ENCODE peak calls at places on chromosomes 13 and 19, in eight cellular contexts. W is mesendoderm; B is transverse colon; E is upper lobe of left lung; N is MM.1S; T is CD8-positive, alpha-beta T cell; X is keratinocyte; I is tibial nerve. V is an unnamed sample.

GRCh38 chr13:79282976-79283375 is 123.1 kb downstream of the RBM26 start:
- DNase-seq in W (no peak), B (no peak), E (no peak), N (no peak), T (no peak), X (no peak), I (no peak), V (no peak)

GRCh38 chr19:3163230-3163886 is 15.2 kb upstream of the S1PR4 start:
- DNase-seq in W (peak; percentile 71), B (peak; percentile 56), E (no peak), N (peak; percentile 67), T (peak; percentile 72), X (no peak), I (peak; percentile 32), V (no peak)

GRCh38 chr19:10452726-10453620 is 32.6 kb downstream of the PDE4A start:
- DNase-seq in W (no peak), B (peak; percentile 27), E (no peak), N (no peak), T (no peak), X (no peak), I (no peak), V (no peak)

GRCh38 chr19:12126707-12127106 is 13.4 kb downstream of the ZNF20 start:
- DNase-seq in W (no peak), B (no peak), E (no peak), N (peak; percentile 31), T (no peak), X (no peak), I (no peak), V (no peak)

GRCh38 chr13:49627831-49628652 is at the start of gene ARL11:
- DNase-seq in W (peak; percentile 88), B (peak; percentile 80), E (peak; percentile 87), N (peak; percentile 30), T (peak; percentile 35), X (peak; percentile 17), I (peak; percentile 52), V (peak; percentile 50)

GRCh38 chr13:92514420-92515125 is 712.0 kb upstream of the GPC6 start:
- DNase-seq in W (no peak), B (no peak), E (no peak), N (no peak), T (no peak), X (no peak), I (no peak), V (no peak)

GRCh38 chr19:4754248-4754647 is 30.6 kb upstream of the DPP9 start:
- DNase-seq in W (peak; percentile 71), B (no peak), E (no peak), N (no peak), T (no peak), X (no peak), I (no peak), V (no peak)

GRCh38 chr13:47478985-47479384 is 522.1 kb downstream of the SUCLA2 start:
- DNase-seq in W (no peak), B (no peak), E (no peak), N (no peak), T (no peak), X (no peak), I (no peak), V (no peak)

GRCh38 chr13:65943711-65944110 is 1286.4 kb downstream of the PCDH9 start:
- DNase-seq in W (no peak), B (no peak), E (no peak), N (no peak), T (no peak), X (no peak), I (no peak), V (no peak)

GRCh38 chr13:42559057-42559456 is 14.9 kb upstream of the TNFSF11 start:
- DNase-seq in W (no peak), B (no peak), E (no peak), N (no peak), T (no peak), X (no peak), I (no peak), V (no peak)

GRCh38 chr19:57947088-57947418 is 453 bp downstream of the ZNF256 start:
- DNase-seq in W (no peak), B (no peak), E (no peak), N (no peak), T (no peak), X (no peak), I (no peak), V (no peak)

GRCh38 chr19:12647490-12648071 is 19.0 kb downstream of the MAN2B1 start:
- DNase-seq in W (peak; percentile 41), B (peak; percentile 83), E (peak; percentile 89), N (no peak), T (no peak), X (no peak), I (peak; percentile 18), V (no peak)

GRCh38 chr19:49132974-49133609 is 13.7 kb downstream of the PPFIA3 start:
- DNase-seq in W (peak; percentile 43), B (peak; percentile 58), E (peak; percentile 87), N (no peak), T (no peak), X (no peak), I (no peak), V (no peak)

GRCh38 chr19:13872695-13873389 is 4.1 kb upstream of the NANOS3 start:
- DNase-seq in W (peak; percentile 89), B (no peak), E (peak; percentile 87), N (no peak), T (no peak), X (no peak), I (no peak), V (no peak)

GRCh38 chr13:44050450-44051063 is 170.9 kb downstream of the LACC1 start:
- DNase-seq in W (no peak), B (no peak), E (no peak), N (peak; percentile 13), T (no peak), X (no peak), I (peak; percentile 15), V (no peak)

GRCh38 chr13:31725841-31726240 is 13.5 kb upstream of the RXFP2 start:
- DNase-seq in W (no peak), B (no peak), E (no peak), N (no peak), T (no peak), X (no peak), I (no peak), V (no peak)

GRCh38 chr19:3620145-3620816 is 6.3 kb downstream of the CACTIN start:
- DNase-seq in W (no peak), B (no peak), E (peak; percentile 74), N (no peak), T (no peak), X (no peak), I (no peak), V (no peak)

GRCh38 chr13:24365191-24365590 is 55.8 kb downstream of the C1QTNF9 start:
- DNase-seq in W (no peak), B (no peak), E (no peak), N (no peak), T (no peak), X (no peak), I (no peak), V (no peak)

GRCh38 chr13:41700790-41701310 is 243.5 kb downstream of the RGCC start:
- DNase-seq in W (no peak), B (no peak), E (no peak), N (no peak), T (no peak), X (no peak), I (no peak), V (no peak)

GRCh38 chr13:101785858-101786257 is 333.4 kb downstream of the ITGBL1 start:
- DNase-seq in W (peak; percentile 82), B (no peak), E (no peak), N (peak; percentile 38), T (no peak), X (no peak), I (no peak), V (no peak)

GRCh38 chr13:31209172-31209818 is 9.5 kb downstream of the B3GLCT start:
- DNase-seq in W (peak; percentile 77), B (peak; percentile 11), E (no peak), N (no peak), T (no peak), X (no peak), I (peak; percentile 12), V (no peak)

GRCh38 chr19:5099822-5100221 is 130.9 kb downstream of the KDM4B start:
- DNase-seq in W (no peak), B (no peak), E (no peak), N (no peak), T (no peak), X (no peak), I (no peak), V (no peak)

GRCh38 chr19:47228937-47229673 is 1.9 kb downstream of the BBC3 start:
- DNase-seq in W (peak; percentile 43), B (peak; percentile 29), E (no peak), N (no peak), T (peak; percentile 29), X (no peak), I (peak; percentile 34), V (no peak)

GRCh38 chr19:19860756-19861390 is 4.8 kb upstream of the ZNF253 start:
- DNase-seq in W (peak; percentile 99), B (no peak), E (peak; percentile 74), N (peak; percentile 10), T (peak; percentile 6), X (no peak), I (no peak), V (no peak)

GRCh38 chr13:113029487-113030258 is 60.7 kb downstream of the MCF2L start:
- DNase-seq in W (peak; percentile 61), B (peak; percentile 37), E (peak; percentile 91), N (peak; percentile 20), T (peak; percentile 44), X (no peak), I (no peak), V (no peak)

DNA sequence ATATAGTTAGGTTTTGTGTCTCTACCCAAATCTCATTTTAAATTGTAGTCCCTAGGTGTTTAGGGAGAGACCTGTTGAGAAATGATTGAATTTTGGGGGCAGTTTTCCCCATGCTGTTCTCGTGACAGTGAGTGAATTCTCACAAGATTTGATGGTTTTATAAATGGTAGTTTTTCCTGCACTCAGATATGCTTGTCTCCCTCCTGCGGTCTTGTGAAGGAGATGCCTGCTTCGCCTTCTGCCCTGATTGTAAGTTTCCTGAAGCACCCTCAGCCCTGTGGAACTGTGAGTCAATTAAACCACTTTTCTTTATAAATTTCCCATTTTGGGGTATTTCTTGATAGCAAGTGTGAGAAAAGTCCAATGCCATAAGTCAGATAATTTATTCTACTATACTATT is 1977.5 kb upstream of the PCDH20 start:
- DNase-seq in W (peak; percentile 9), B (no peak), E (no peak), N (no peak), T (no peak), X (no peak), I (no peak), V (no peak)
- H3K4me3 ChIP-seq in W (no peak overlapping the region), B (no peak overlapping the region), E (no peak overlapping the region), N (no peak overlapping the region), T (no peak overlapping the region), X (no peak overlapping the region), I (no peak overlapping the region), V (no peak overlapping the region)

GRCh38 chr13:99301913-99302636 is 5.1 kb downstream of the GPR183 start:
- DNase-seq in W (no peak), B (no peak), E (no peak), N (no peak), T (no peak), X (no peak), I (no peak), V (no peak)
- H3K4me1 ChIP-seq in W (no peaks in the 10 kb centered on the region), B (no peaks in the 10 kb centered on the region), E (no peaks in the 10 kb centered on the region), N (no peaks in the 10 kb centered on the region), T (peaks cover 77% of the 10 kb centered on the region), X (peaks cover 5% of the 10 kb centered on the region), I (no peaks in the 10 kb centered on the region), V (no peaks in the 10 kb centered on the region)

GRCh38 chr13:99433543-99434075 is 67.7 kb upstream of the TM9SF2 start:
- DNase-seq in W (no peak), B (no peak), E (no peak), N (no peak), T (no peak), X (no peak), I (no peak), V (no peak)
- H3K4me3 ChIP-seq in W (no peak overlapping the region), B (no peak overlapping the region), E (no peak overlapping the region), N (no peak overlapping the region), T (peak overlapping the region; percentile 0), X (no peak overlapping the region), I (no peak overlapping the region), V (no peak overlapping the region)

GRCh38 chr19:16605552-16605951 is 22.5 kb downstream of the MED26 start:
- DNase-seq in W (no peak), B (no peak), E (no peak), N (no peak), T (no peak), X (no peak), I (no peak), V (no peak)
- H3K4me1 ChIP-seq in W (no peaks in the 10 kb centered on the region), B (peaks cover 32% of the 10 kb centered on the region), E (peaks cover 43% of the 10 kb centered on the region), N (peaks cover 43% of the 10 kb centered on the region), T (no peaks in the 10 kb centered on the region), X (no peaks in the 10 kb centered on the region), I (no peaks in the 10 kb centered on the region), V (peaks cover 59% of the 10 kb centered on the region)

V was measured in esophagus squamous epithelium.